ENCODE peak calls at places on chromosomes 3 and 15, in ten cellular contexts. One of them, this sample, is unnamed.

GRCh38 chr15:30649952-30650929 is 24.3 kb downstream of the ARHGAP11B start:
- DNase-seq in GM06990: peak; percentile 74
- DNase-seq in AG04450: peak; percentile 16
- DNase-seq in mammary epithelial cell: no peak
- DNase-seq in tibial artery: no peak
- DNase-seq in psoas muscle: no peak
- DNase-seq in colonic mucosa: no peak
- DNase-seq in AG04449: no peak
- DNase-seq in lower leg skin: no peak
- DNase-seq in fibroblast of mammary gland: peak; percentile 43
- DNase-seq in this sample: peak; percentile 38

GRCh38 chr15:94352940-94353820 is 121.8 kb downstream of the MCTP2 start:
- DNase-seq in mammary epithelial cell: no peak
- DNase-seq in colonic mucosa: no peak
- DNase-seq in AG04449: no peak
- DNase-seq in fibroblast of mammary gland: peak; percentile 2
- DNase-seq in psoas muscle: no peak
- DNase-seq in lower leg skin: no peak
- DNase-seq in GM06990: no peak
- DNase-seq in tibial artery: no peak
- DNase-seq in AG04450: no peak
- DNase-seq in this sample: peak; percentile 7

GRCh38 chr3:143526016-143526540 is 322.2 kb downstream of the SLC9A9 start:
- DNase-seq in AG04450: no peak
- DNase-seq in mammary epithelial cell: peak; percentile 1
- DNase-seq in AG04449: no peak
- DNase-seq in tibial artery: no peak
- DNase-seq in colonic mucosa: no peak
- DNase-seq in psoas muscle: no peak
- DNase-seq in lower leg skin: no peak
- DNase-seq in fibroblast of mammary gland: peak; percentile 51
- DNase-seq in GM06990: no peak
- DNase-seq in this sample: peak; percentile 56

GRCh38 chr3:140767536-140767935 is 89.7 kb downstream of the TRIM42 start:
- DNase-seq in AG04450: no peak
- DNase-seq in fibroblast of mammary gland: no peak
- DNase-seq in colonic mucosa: no peak
- DNase-seq in tibial artery: no peak
- DNase-seq in mammary epithelial cell: no peak
- DNase-seq in AG04449: no peak
- DNase-seq in lower leg skin: no peak
- DNase-seq in psoas muscle: no peak
- DNase-seq in GM06990: no peak
- DNase-seq in this sample: no peak

GRCh38 chr3:115381573-115381912 is 234.5 kb upstream of the ZBTB20 start:
- DNase-seq in GM06990: no peak
- DNase-seq in colonic mucosa: no peak
- DNase-seq in tibial artery: no peak
- DNase-seq in AG04450: no peak
- DNase-seq in lower leg skin: no peak
- DNase-seq in mammary epithelial cell: no peak
- DNase-seq in AG04449: no peak
- DNase-seq in psoas muscle: no peak
- DNase-seq in fibroblast of mammary gland: no peak
- DNase-seq in this sample: no peak

GRCh38 chr3:153000325-153000724 is 161.7 kb upstream of the RAP2B start:
- DNase-seq in AG04450: no peak
- DNase-seq in mammary epithelial cell: no peak
- DNase-seq in colonic mucosa: no peak
- DNase-seq in fibroblast of mammary gland: no peak
- DNase-seq in psoas muscle: no peak
- DNase-seq in lower leg skin: no peak
- DNase-seq in tibial artery: no peak
- DNase-seq in GM06990: no peak
- DNase-seq in AG04449: no peak
- DNase-seq in this sample: no peak

GRCh38 chr3:97815149-97815917 is 6.5 kb upstream of the CRYBG3 start:
- DNase-seq in AG04450: no peak
- DNase-seq in tibial artery: no peak
- DNase-seq in colonic mucosa: no peak
- DNase-seq in GM06990: no peak
- DNase-seq in psoas muscle: no peak
- DNase-seq in mammary epithelial cell: peak; percentile 72
- DNase-seq in AG04449: no peak
- DNase-seq in fibroblast of mammary gland: no peak
- DNase-seq in lower leg skin: no peak
- DNase-seq in this sample: no peak

GRCh38 chr15:28960979-28961378 is 75.2 kb downstream of the APBA2 start:
- DNase-seq in mammary epithelial cell: peak; percentile 73
- DNase-seq in fibroblast of mammary gland: peak; percentile 77
- DNase-seq in psoas muscle: no peak
- DNase-seq in AG04449: peak; percentile 52
- DNase-seq in tibial artery: no peak
- DNase-seq in lower leg skin: no peak
- DNase-seq in GM06990: no peak
- DNase-seq in colonic mucosa: no peak
- DNase-seq in AG04450: peak; percentile 66
- DNase-seq in this sample: peak; percentile 90

GRCh38 chr3:146929696-146930095 is 324.6 kb upstream of the PLSCR5 start:
- DNase-seq in lower leg skin: no peak
- DNase-seq in GM06990: no peak
- DNase-seq in tibial artery: no peak
- DNase-seq in AG04450: no peak
- DNase-seq in psoas muscle: no peak
- DNase-seq in colonic mucosa: no peak
- DNase-seq in mammary epithelial cell: no peak
- DNase-seq in fibroblast of mammary gland: peak; percentile 22
- DNase-seq in AG04449: peak; percentile 7
- DNase-seq in this sample: peak; percentile 14

DNA sequence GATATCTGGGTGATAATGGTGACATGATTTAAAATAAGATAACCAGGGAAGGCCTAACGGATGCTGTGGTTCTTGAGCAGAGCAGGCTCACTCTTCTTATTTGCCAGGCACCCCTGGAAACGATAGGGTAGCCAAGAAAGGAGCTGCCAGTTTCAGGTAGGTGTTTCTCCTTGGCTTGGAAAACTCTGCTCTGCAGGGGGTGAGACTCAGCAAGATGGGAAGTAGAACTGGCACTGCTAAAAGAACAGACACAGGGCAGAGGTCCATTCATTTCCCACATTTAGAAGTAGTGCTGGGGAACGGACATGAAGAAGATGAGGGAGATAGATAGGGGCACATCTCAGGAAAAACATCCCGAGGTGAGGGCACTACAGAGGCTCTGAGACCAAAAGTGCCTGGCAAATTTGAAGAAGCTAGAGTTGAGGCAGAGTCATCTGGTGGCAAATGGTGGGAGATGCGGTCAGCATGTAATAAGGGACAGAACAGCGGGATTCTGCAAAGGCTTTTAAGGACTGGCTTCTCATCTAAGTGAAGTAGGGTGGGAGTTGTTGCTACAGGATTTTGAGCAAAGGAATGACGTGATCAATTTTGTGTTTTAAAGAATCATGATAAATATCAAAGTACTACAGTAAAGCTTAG is 323.4 kb upstream of the PLSCR5 start:
- DNase-seq in psoas muscle: no peak
- DNase-seq in colonic mucosa: no peak
- DNase-seq in fibroblast of mammary gland: no peak
- DNase-seq in AG04449: no peak
- DNase-seq in AG04450: no peak
- DNase-seq in mammary epithelial cell: no peak
- DNase-seq in GM06990: no peak
- DNase-seq in lower leg skin: no peak
- DNase-seq in tibial artery: no peak
- DNase-seq in this sample: no peak
- TF ChIP-seq CTCF in psoas muscle: no peak
- TF ChIP-seq CTCF in colonic mucosa: no peak
- TF ChIP-seq CTCF in fibroblast of mammary gland: no peak
- TF ChIP-seq CTCF in AG04449: no peak
- TF ChIP-seq CTCF in AG04450: no peak
- TF ChIP-seq CTCF in mammary epithelial cell: no peak
- TF ChIP-seq CTCF in GM06990: no peak
- TF ChIP-seq CTCF in lower leg skin: no peak
- TF ChIP-seq CTCF in tibial artery: no peak
- TF ChIP-seq CTCF in this sample: no peak

DNA sequence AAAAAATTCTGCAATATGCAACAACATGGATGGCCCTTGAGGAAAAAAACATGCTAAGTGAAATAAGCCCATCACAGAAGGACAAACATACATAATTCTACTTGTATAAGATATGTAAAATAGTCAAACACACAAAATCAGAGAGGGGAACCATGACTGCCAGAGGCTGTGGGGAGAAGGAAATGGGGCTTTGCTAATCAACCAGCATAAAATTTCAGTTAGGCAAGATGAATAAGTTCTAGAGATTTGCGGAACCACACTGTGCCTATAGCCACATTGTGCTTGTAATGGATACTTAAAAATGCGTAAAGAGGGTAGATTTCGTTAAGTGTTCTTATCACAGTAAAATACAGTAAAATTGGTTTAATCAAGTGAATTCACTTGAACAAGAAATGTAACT is 33.7 kb upstream of the SPTBN5 start:
- DNase-seq in lower leg skin: no peak
- DNase-seq in mammary epithelial cell: no peak
- DNase-seq in GM06990: no peak
- DNase-seq in fibroblast of mammary gland: no peak
- DNase-seq in psoas muscle: no peak
- DNase-seq in tibial artery: no peak
- DNase-seq in AG04450: no peak
- DNase-seq in colonic mucosa: no peak
- DNase-seq in AG04449: no peak
- DNase-seq in this sample: no peak
- H3K4me3 ChIP-seq in lower leg skin: no peak overlapping the region
- H3K4me3 ChIP-seq in mammary epithelial cell: no peak overlapping the region
- H3K4me3 ChIP-seq in GM06990: no peak overlapping the region
- H3K4me3 ChIP-seq in fibroblast of mammary gland: no peak overlapping the region
- H3K4me3 ChIP-seq in psoas muscle: no peak overlapping the region
- H3K4me3 ChIP-seq in tibial artery: no peak overlapping the region
- H3K4me3 ChIP-seq in AG04450: no peak overlapping the region
- H3K4me3 ChIP-seq in colonic mucosa: no peak overlapping the region
- H3K4me3 ChIP-seq in AG04449: no peak overlapping the region
- H3K4me3 ChIP-seq in this sample: no peak overlapping the region

DNA sequence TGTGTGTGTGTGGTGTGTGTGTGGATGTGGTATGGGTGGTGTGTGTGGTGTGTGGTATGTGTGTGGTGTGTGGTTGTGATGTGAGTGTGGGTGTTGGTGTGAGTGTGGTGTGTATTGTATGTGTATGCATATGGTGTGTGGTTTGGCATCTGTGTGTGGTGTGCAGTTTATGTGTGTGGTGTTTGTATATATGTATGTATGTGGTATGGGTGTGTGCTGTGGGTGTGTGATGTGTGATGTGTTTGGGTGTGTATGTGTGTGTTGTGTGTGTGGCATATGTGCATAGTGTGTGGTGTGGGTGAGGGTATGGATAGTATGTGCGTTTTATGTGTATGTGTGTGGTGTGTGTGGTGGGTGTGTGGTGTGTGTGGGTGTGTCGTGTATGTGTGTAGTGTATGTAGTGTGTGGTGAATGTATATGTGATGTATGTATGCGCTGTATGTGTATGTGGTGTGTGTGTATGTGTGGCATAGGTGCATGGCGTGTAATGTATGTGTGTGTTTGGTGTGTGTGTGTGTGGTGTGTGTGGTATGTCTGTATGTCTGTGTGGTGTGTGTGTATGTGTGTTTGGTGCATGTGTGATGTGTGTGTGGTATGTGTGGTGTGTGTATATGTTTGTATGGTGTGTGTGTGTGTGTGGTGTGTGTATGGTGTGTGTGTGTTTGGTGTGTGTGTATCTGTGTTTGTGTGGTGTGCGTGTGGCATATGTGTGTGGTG is 58.0 kb downstream of the EFCAB12 start:
- DNase-seq in tibial artery: no peak
- DNase-seq in lower leg skin: no peak
- DNase-seq in GM06990: no peak
- DNase-seq in colonic mucosa: no peak
- DNase-seq in AG04450: no peak
- DNase-seq in fibroblast of mammary gland: no peak
- DNase-seq in psoas muscle: no peak
- DNase-seq in mammary epithelial cell: no peak
- DNase-seq in AG04449: no peak
- DNase-seq in this sample: no peak
- TF ChIP-seq CTCF in tibial artery: no peak
- TF ChIP-seq CTCF in lower leg skin: no peak
- TF ChIP-seq CTCF in GM06990: no peak
- TF ChIP-seq CTCF in colonic mucosa: no peak
- TF ChIP-seq CTCF in AG04450: no peak
- TF ChIP-seq CTCF in fibroblast of mammary gland: no peak
- TF ChIP-seq CTCF in psoas muscle: no peak
- TF ChIP-seq CTCF in mammary epithelial cell: no peak
- TF ChIP-seq CTCF in AG04449: no peak
- TF ChIP-seq CTCF in this sample: no peak

GRCh38 chr3:104947946-104948345 is 418.8 kb upstream of the ALCAM start:
- DNase-seq in lower leg skin: no peak
- DNase-seq in fibroblast of mammary gland: no peak
- DNase-seq in colonic mucosa: no peak
- DNase-seq in AG04450: no peak
- DNase-seq in mammary epithelial cell: no peak
- DNase-seq in AG04449: no peak
- DNase-seq in tibial artery: no peak
- DNase-seq in psoas muscle: no peak
- DNase-seq in GM06990: no peak
- DNase-seq in this sample: peak; percentile 76

GRCh38 chr3:104951426-104951825 is 415.3 kb upstream of the ALCAM start:
- DNase-seq in GM06990: no peak
- DNase-seq in colonic mucosa: no peak
- DNase-seq in lower leg skin: no peak
- DNase-seq in fibroblast of mammary gland: peak; percentile 10
- DNase-seq in psoas muscle: no peak
- DNase-seq in AG04450: no peak
- DNase-seq in tibial artery: no peak
- DNase-seq in mammary epithelial cell: no peak
- DNase-seq in AG04449: no peak
- DNase-seq in this sample: peak; percentile 95

GRCh38 chr3:104956620-104957345 is 409.9 kb upstream of the ALCAM start:
- DNase-seq in AG04450: no peak
- DNase-seq in psoas muscle: no peak
- DNase-seq in fibroblast of mammary gland: no peak
- DNase-seq in mammary epithelial cell: no peak
- DNase-seq in colonic mucosa: no peak
- DNase-seq in AG04449: no peak
- DNase-seq in tibial artery: no peak
- DNase-seq in GM06990: peak; percentile 2
- DNase-seq in lower leg skin: no peak
- DNase-seq in this sample: no peak

GRCh38 chr3:104952587-104952986 is 414.1 kb upstream of the ALCAM start:
- DNase-seq in psoas muscle: no peak
- DNase-seq in fibroblast of mammary gland: peak; percentile 89
- DNase-seq in mammary epithelial cell: peak; percentile 91
- DNase-seq in lower leg skin: no peak
- DNase-seq in AG04450: peak; percentile 55
- DNase-seq in GM06990: no peak
- DNase-seq in tibial artery: no peak
- DNase-seq in colonic mucosa: no peak
- DNase-seq in AG04449: peak; percentile 70
- DNase-seq in this sample: peak; percentile 85

DNA sequence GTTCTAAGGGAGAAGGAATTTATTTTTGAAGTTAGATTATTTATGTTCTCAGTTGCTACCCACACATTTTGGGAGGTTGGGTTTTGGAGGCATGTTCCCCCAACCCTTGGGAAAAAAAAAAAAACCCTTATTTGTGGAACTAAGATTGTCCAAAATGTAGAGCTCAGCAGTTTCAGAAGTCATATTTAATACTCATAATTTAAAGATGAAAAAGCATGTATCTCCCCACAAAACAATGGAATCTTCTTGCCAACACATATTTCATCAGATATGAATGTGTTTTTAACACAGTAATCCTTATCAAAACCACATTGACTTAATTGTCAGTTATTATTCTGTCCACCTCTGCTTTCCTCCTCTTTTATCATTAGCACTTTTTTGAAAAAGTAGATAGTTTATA is 414.5 kb upstream of the ALCAM start:
- DNase-seq in mammary epithelial cell: no peak
- DNase-seq in colonic mucosa: no peak
- DNase-seq in lower leg skin: no peak
- DNase-seq in psoas muscle: no peak
- DNase-seq in fibroblast of mammary gland: no peak
- DNase-seq in AG04450: no peak
- DNase-seq in GM06990: no peak
- DNase-seq in AG04449: no peak
- DNase-seq in tibial artery: no peak
- DNase-seq in this sample: peak; percentile 60
- H3K4me3 ChIP-seq in mammary epithelial cell: no peak overlapping the region
- H3K4me3 ChIP-seq in colonic mucosa: no peak overlapping the region
- H3K4me3 ChIP-seq in lower leg skin: no peak overlapping the region
- H3K4me3 ChIP-seq in psoas muscle: no peak overlapping the region
- H3K4me3 ChIP-seq in fibroblast of mammary gland: no peak overlapping the region
- H3K4me3 ChIP-seq in AG04450: no peak overlapping the region
- H3K4me3 ChIP-seq in GM06990: no peak overlapping the region
- H3K4me3 ChIP-seq in AG04449: no peak overlapping the region
- H3K4me3 ChIP-seq in tibial artery: no peak overlapping the region
- H3K4me3 ChIP-seq in this sample: no peak overlapping the region